ENCODE peak calls at places on chromosome 7, in four cellular contexts. A is hepatocyte, S is HepG2, L is A549. V is an unnamed sample.

GRCh38 chr7:46515844-46516590 is 594.9 kb upstream of the IGFBP3 start:
- DNase-seq in S (no peak), A (no peak), L (no peak), V (no peak)

GRCh38 chr7:157691521-157692155 is 354.8 kb downstream of the DNAJB6 start:
- DNase-seq in S (no peak), A (no peak), L (no peak), V (no peak)

GRCh38 chr7:142853739-142854504 is 954 bp upstream of the EPHB6 start:
- DNase-seq in A (peak), L (peak), S (peak), V (peak)

GRCh38 chr7:35624299-35625186 is 70.4 kb downstream of the HERPUD2 start:
- DNase-seq in L (peak), S (peak), A (peak), V (peak)

GRCh38 chr7:102080003-102080361 is 206.7 kb upstream of the SH2B2 start:
- DNase-seq in S (no peak), A (no peak), L (no peak), V (no peak)

GRCh38 chr7:17654940-17655339 is 285.4 kb downstream of the SNX13 start:
- DNase-seq in S (no peak), L (no peak), A (no peak), V (no peak)

GRCh38 chr7:138303230-138304070 is 156.6 kb upstream of the TRIM24 start:
- DNase-seq in L (no peak), A (no peak), S (no peak), V (no peak)

GRCh38 chr7:135858379-135858778 is 109.8 kb upstream of the FAM180A start:
- DNase-seq in A (no peak), L (no peak), S (no peak), V (no peak)

GRCh38 chr7:105853931-105854419 is 22.4 kb downstream of the ATXN7L1 start:
- DNase-seq in A (peak), S (no peak), L (no peak), V (no peak)

GRCh38 chr7:134741901-134742635 is 37.4 kb upstream of the CALD1 start:
- DNase-seq in L (no peak), S (no peak), A (no peak), V (no peak)

GRCh38 chr7:157792954-157793353 is 456.1 kb downstream of the DNAJB6 start:
- DNase-seq in A (no peak), L (no peak), S (no peak), V (no peak)

GRCh38 chr7:128859232-128860157 is 3.2 kb upstream of the ATP6V1F start:
- DNase-seq in L (no peak), A (no peak), S (no peak), V (no peak)

GRCh38 chr7:38506004-38506403 is 125.2 kb downstream of the AMPH start:
- DNase-seq in A (no peak), L (no peak), S (no peak), V (no peak)

GRCh38 chr7:134452419-134452827 is 6.5 kb downstream of the AKR1B1 start:
- DNase-seq in S (no peak), A (no peak), L (no peak), V (no peak)

GRCh38 chr7:118183254-118183585 is 744 bp upstream of the LSM8 start:
- DNase-seq in L (peak), S (no peak), A (no peak), V (no peak)

GRCh38 chr7:22397981-22398380 is 41.0 kb upstream of the RAPGEF5 start:
- DNase-seq in A (no peak), S (no peak), L (no peak), V (no peak)

GRCh38 chr7:125412890-125413665 is 483.5 kb upstream of the POT1 start:
- DNase-seq in S (no peak), L (no peak), A (no peak), V (no peak)

GRCh38 chr7:18727094-18727870 is 231.7 kb downstream of the HDAC9 start:
- DNase-seq in A (no peak), S (no peak), L (no peak), V (no peak)

GRCh38 chr7:132575336-132575986 is 809 bp downstream of the PLXNA4 start:
- DNase-seq in A (peak), L (peak), S (no peak), V (no peak)

GRCh38 chr7:102469351-102469971 is 4.7 kb downstream of the LRWD1 start:
- DNase-seq in A (no peak), S (no peak), L (no peak), V (no peak)

GRCh38 chr7:95599069-95599468 is 2.8 kb upstream of the PDK4 start:
- DNase-seq in S (no peak), L (peak), A (no peak), V (no peak)

GRCh38 chr7:142009142-142009541 is 13.5 kb downstream of the MGAM start:
- DNase-seq in S (no peak), L (no peak), A (no peak), V (no peak)

GRCh38 chr7:142866361-142867096 is 11.7 kb downstream of the EPHB6 start:
- DNase-seq in A (peak), S (peak), L (peak), V (no peak)

GRCh38 chr7:22143496-22143895 is 197.8 kb upstream of the CDCA7L start:
- DNase-seq in L (no peak), S (no peak), A (no peak), V (no peak)

GRCh38 chr7:8178353-8178752 is 83.6 kb downstream of the ICA1 start:
- DNase-seq in L (no peak), A (no peak), S (no peak), V (no peak)

GRCh38 chr7:16098585-16099179 is 322.7 kb downstream of the CRPPA start:
- DNase-seq in A (no peak), S (no peak), L (peak), V (peak)

GRCh38 chr7:7157177-7157886 is 25.0 kb upstream of the C1GALT1 start:
- DNase-seq in S (no peak), L (no peak), A (no peak), V (no peak)

GRCh38 chr7:101593556-101593955 is 35.5 kb downstream of the MYL10 start:
- DNase-seq in S (no peak), L (no peak), A (no peak), V (no peak)

GRCh38 chr7:57820477-57820876 is 370.5 kb downstream of the ZNF716 start:
- DNase-seq in S (no peak), A (no peak), L (no peak), V (no peak)

GRCh38 chr7:98110249-98111022 is 3.8 kb downstream of the LMTK2 start:
- DNase-seq in A (peak), S (peak), L (peak), V (no peak)

GRCh38 chr7:32580646-32581045 is 85.4 kb downstream of the AVL9 start:
- DNase-seq in L (no peak), S (no peak), A (no peak), V (no peak)

GRCh38 chr7:24354456-24354855 is 70.5 kb downstream of the NPY start:
- DNase-seq in L (no peak), A (no peak), S (no peak), V (no peak)

GRCh38 chr7:25262586-25262985 is 34.3 kb upstream of the NPVF start:
- DNase-seq in A (no peak), L (peak), S (no peak), V (no peak)

GRCh38 chr7:104196161-104196560 is 11.7 kb downstream of the ORC5 start:
- DNase-seq in L (no peak), S (no peak), A (no peak), V (no peak)

GRCh38 chr7:157881062-157881771 is 544.4 kb downstream of the DNAJB6 start:
- DNase-seq in S (no peak), L (no peak), A (no peak), V (no peak)

GRCh38 chr7:108598153-108598552 is 28.5 kb downstream of the DNAJB9 start:
- DNase-seq in S (no peak), L (no peak), A (no peak), V (no peak)

GRCh38 chr7:156650042-156650441 is 9.5 kb downstream of the RNF32 start:
- DNase-seq in L (peak), S (peak), A (peak), V (peak)

GRCh38 chr7:77935652-77936348 is 137.2 kb downstream of the PHTF2 start:
- DNase-seq in L (no peak), S (no peak), A (no peak), V (no peak)
- TF ChIP-seq CTCF in L (peak), S (no peak), A (peak), V (peak)

GRCh38 chr7:26855421-26855820 is 9.0 kb downstream of the SKAP2 start:
- DNase-seq in L (no peak), A (no peak), S (no peak), V (no peak)
- H3K4me2 ChIP-seq in L (no peak), A (no peak), S (no peak), V (no peak)

GRCh38 chr7:151035902-151036301 is 7.7 kb downstream of the ABCB8 start:
- DNase-seq in S (no peak), A (no peak), L (no peak), V (no peak)
- TF ChIP-seq CTCF in S (no peak), A (no peak), L (no peak), V (no peak)

DNA sequence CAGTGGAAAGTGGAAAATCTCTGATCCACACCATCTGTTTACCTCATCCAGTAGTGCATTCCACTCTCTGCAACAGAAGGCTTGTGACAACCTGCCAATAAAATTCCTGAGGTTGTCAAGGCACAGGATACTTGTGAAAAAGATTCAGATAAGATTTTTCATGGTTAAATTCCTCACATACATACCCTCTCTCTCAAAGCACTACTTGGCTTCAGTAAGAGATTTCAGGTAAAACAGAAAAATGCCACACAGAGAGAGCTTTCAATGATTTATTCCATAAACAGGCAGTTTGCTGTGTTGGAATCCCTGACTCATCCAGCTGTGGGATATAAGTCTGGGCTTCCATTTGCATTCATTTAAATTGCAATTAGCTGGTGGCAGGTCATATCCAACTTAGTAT is 99.7 kb upstream of the CAV2 start:
- DNase-seq in S (no peak), L (no peak), A (peak), V (no peak)
- H3K4me2 ChIP-seq in S (no peak), L (peak), A (no peak), V (peak)